ENCODE peak calls at places on chromosomes 16 and 17, in four cellular contexts. One of them, this sample, is unnamed.

GRCh38 chr16:17526956-17527355 is 56.2 kb upstream of the XYLT1 start:
- DNase-seq in T-helper 1 cell: no peak
- DNase-seq in mesothelial cell of epicardium: no peak
- DNase-seq in neural progenitor cell: no peak
- DNase-seq in this sample: no peak

GRCh38 chr17:76353004-76353598 is 615 bp downstream of the PRPSAP1 start:
- DNase-seq in neural progenitor cell: peak
- DNase-seq in mesothelial cell of epicardium: no peak
- DNase-seq in T-helper 1 cell: no peak
- DNase-seq in this sample: no peak

GRCh38 chr17:27244481-27245223 is 49.3 kb upstream of the WSB1 start:
- DNase-seq in neural progenitor cell: peak
- DNase-seq in mesothelial cell of epicardium: no peak
- DNase-seq in T-helper 1 cell: no peak
- DNase-seq in this sample: peak

GRCh38 chr16:29029168-29029994 is 44.5 kb downstream of the LAT start:
- DNase-seq in neural progenitor cell: peak
- DNase-seq in T-helper 1 cell: no peak
- DNase-seq in mesothelial cell of epicardium: no peak
- DNase-seq in this sample: peak

GRCh38 chr17:20313306-20313705 is 154.0 kb downstream of the LGALS9B start:
- DNase-seq in mesothelial cell of epicardium: no peak
- DNase-seq in neural progenitor cell: no peak
- DNase-seq in T-helper 1 cell: no peak
- DNase-seq in this sample: no peak

GRCh38 chr17:17179371-17179827 is 26.7 kb downstream of the PLD6 start:
- DNase-seq in mesothelial cell of epicardium: no peak
- DNase-seq in T-helper 1 cell: no peak
- DNase-seq in neural progenitor cell: no peak
- DNase-seq in this sample: no peak

GRCh38 chr17:19728114-19728495 is 11.7 kb upstream of the SLC47A2 start:
- DNase-seq in mesothelial cell of epicardium: no peak
- DNase-seq in neural progenitor cell: no peak
- DNase-seq in T-helper 1 cell: no peak
- DNase-seq in this sample: peak

GRCh38 chr17:82402865-82403264 is 15.3 kb upstream of the HEXD start:
- DNase-seq in mesothelial cell of epicardium: no peak
- DNase-seq in neural progenitor cell: no peak
- DNase-seq in T-helper 1 cell: no peak
- DNase-seq in this sample: no peak

GRCh38 chr16:87057291-87057881 is 259.8 kb downstream of the C16orf95 start:
- DNase-seq in T-helper 1 cell: no peak
- DNase-seq in neural progenitor cell: peak
- DNase-seq in mesothelial cell of epicardium: no peak
- DNase-seq in this sample: no peak

GRCh38 chr17:33469911-33470310 is 176.8 kb upstream of the ASIC2 start:
- DNase-seq in neural progenitor cell: no peak
- DNase-seq in T-helper 1 cell: no peak
- DNase-seq in mesothelial cell of epicardium: no peak
- DNase-seq in this sample: peak

GRCh38 chr16:52543654-52544053 is 3.3 kb downstream of the TOX3 start:
- DNase-seq in mesothelial cell of epicardium: no peak
- DNase-seq in neural progenitor cell: no peak
- DNase-seq in T-helper 1 cell: no peak
- DNase-seq in this sample: no peak

GRCh38 chr17:48809182-48809581 is 7.8 kb downstream of the TTLL6 start:
- DNase-seq in T-helper 1 cell: no peak
- DNase-seq in neural progenitor cell: no peak
- DNase-seq in mesothelial cell of epicardium: no peak
- DNase-seq in this sample: no peak

GRCh38 chr17:35286120-35286781 is 43.4 kb downstream of the SLFN5 start:
- DNase-seq in neural progenitor cell: no peak
- DNase-seq in mesothelial cell of epicardium: no peak
- DNase-seq in T-helper 1 cell: no peak
- DNase-seq in this sample: no peak

GRCh38 chr17:48472485-48473281 is 42.7 kb upstream of the SKAP1 start:
- DNase-seq in mesothelial cell of epicardium: no peak
- DNase-seq in T-helper 1 cell: no peak
- DNase-seq in neural progenitor cell: peak
- DNase-seq in this sample: peak

GRCh38 chr16:80144191-80144590 is 396.6 kb upstream of the DYNLRB2 start:
- DNase-seq in neural progenitor cell: no peak
- DNase-seq in mesothelial cell of epicardium: no peak
- DNase-seq in T-helper 1 cell: no peak
- DNase-seq in this sample: no peak

GRCh38 chr17:77905266-77905665 is 53.2 kb upstream of the TNRC6C start:
- DNase-seq in mesothelial cell of epicardium: no peak
- DNase-seq in T-helper 1 cell: no peak
- DNase-seq in neural progenitor cell: peak
- DNase-seq in this sample: no peak

GRCh38 chr16:67562918-67563707 is 787 bp downstream of the CTCF start:
- DNase-seq in neural progenitor cell: peak
- DNase-seq in mesothelial cell of epicardium: peak
- DNase-seq in T-helper 1 cell: peak
- DNase-seq in this sample: peak

GRCh38 chr16:12719972-12720371 is 83.7 kb downstream of the CPPED1 start:
- DNase-seq in T-helper 1 cell: no peak
- DNase-seq in mesothelial cell of epicardium: no peak
- DNase-seq in neural progenitor cell: no peak
- DNase-seq in this sample: no peak

GRCh38 chr17:77963441-77963840 is 4.9 kb downstream of the TNRC6C start:
- DNase-seq in mesothelial cell of epicardium: no peak
- DNase-seq in T-helper 1 cell: no peak
- DNase-seq in neural progenitor cell: peak
- DNase-seq in this sample: peak

GRCh38 chr17:59899099-59899498 is 6.2 kb downstream of the RPS6KB1 start:
- DNase-seq in T-helper 1 cell: no peak
- DNase-seq in mesothelial cell of epicardium: no peak
- DNase-seq in neural progenitor cell: no peak
- DNase-seq in this sample: no peak

GRCh38 chr17:63786961-63787711 is 13.2 kb downstream of the DDX42 start:
- DNase-seq in mesothelial cell of epicardium: no peak
- DNase-seq in T-helper 1 cell: no peak
- DNase-seq in neural progenitor cell: no peak
- DNase-seq in this sample: no peak

GRCh38 chr17:31724026-31724425 is 135.0 kb downstream of the COPRS start:
- DNase-seq in T-helper 1 cell: no peak
- DNase-seq in mesothelial cell of epicardium: no peak
- DNase-seq in neural progenitor cell: no peak
- DNase-seq in this sample: peak

GRCh38 chr16:46690281-46691178 is 1.1 kb downstream of the ORC6 start:
- DNase-seq in T-helper 1 cell: no peak
- DNase-seq in neural progenitor cell: peak
- DNase-seq in mesothelial cell of epicardium: no peak
- DNase-seq in this sample: peak

GRCh38 chr17:79925242-79925957 is 86.2 kb upstream of the CBX4 start:
- DNase-seq in T-helper 1 cell: no peak
- DNase-seq in neural progenitor cell: peak
- DNase-seq in mesothelial cell of epicardium: no peak
- DNase-seq in this sample: peak

GRCh38 chr17:74305865-74306654 is 20.0 kb upstream of the KIF19 start:
- DNase-seq in neural progenitor cell: peak
- DNase-seq in T-helper 1 cell: no peak
- DNase-seq in mesothelial cell of epicardium: no peak
- DNase-seq in this sample: no peak

GRCh38 chr17:2177235-2177811 is 122.4 kb downstream of the HIC1 start:
- DNase-seq in T-helper 1 cell: no peak
- DNase-seq in mesothelial cell of epicardium: no peak
- DNase-seq in neural progenitor cell: no peak
- DNase-seq in this sample: no peak

GRCh38 chr17:74199306-74200092 is 4.0 kb upstream of the RPL38 start:
- DNase-seq in mesothelial cell of epicardium: peak
- DNase-seq in neural progenitor cell: peak
- DNase-seq in T-helper 1 cell: no peak
- DNase-seq in this sample: no peak

GRCh38 chr17:81254955-81255717 is 16.0 kb downstream of the NDUFAF8 start:
- DNase-seq in mesothelial cell of epicardium: no peak
- DNase-seq in neural progenitor cell: peak
- DNase-seq in T-helper 1 cell: no peak
- DNase-seq in this sample: peak

GRCh38 chr17:62030264-62030663 is 34.8 kb downstream of the MED13 start:
- DNase-seq in T-helper 1 cell: no peak
- DNase-seq in mesothelial cell of epicardium: no peak
- DNase-seq in neural progenitor cell: no peak
- DNase-seq in this sample: no peak

GRCh38 chr17:74325743-74326379 is at the start of gene KIF19:
- DNase-seq in mesothelial cell of epicardium: no peak
- DNase-seq in neural progenitor cell: peak
- DNase-seq in T-helper 1 cell: peak
- DNase-seq in this sample: no peak

GRCh38 chr17:68290268-68290954 is 516 bp downstream of the SLC16A6 start:
- DNase-seq in T-helper 1 cell: peak
- DNase-seq in neural progenitor cell: peak
- DNase-seq in mesothelial cell of epicardium: no peak
- DNase-seq in this sample: no peak

GRCh38 chr16:11256657-11257130 is 690 bp upstream of the SOCS1 start:
- DNase-seq in mesothelial cell of epicardium: no peak
- DNase-seq in neural progenitor cell: peak
- DNase-seq in T-helper 1 cell: no peak
- DNase-seq in this sample: peak

GRCh38 chr17:79024901-79025737 is 1.1 kb downstream of the C1QTNF1 start:
- DNase-seq in T-helper 1 cell: no peak
- DNase-seq in mesothelial cell of epicardium: no peak
- DNase-seq in neural progenitor cell: no peak
- DNase-seq in this sample: no peak

GRCh38 chr17:33292184-33292980 is 713 bp downstream of the ASIC2 start:
- DNase-seq in T-helper 1 cell: no peak
- DNase-seq in neural progenitor cell: peak
- DNase-seq in mesothelial cell of epicardium: no peak
- DNase-seq in this sample: no peak

GRCh38 chr16:82240111-82240510 is 70.1 kb upstream of the MPHOSPH6 start:
- DNase-seq in T-helper 1 cell: no peak
- DNase-seq in mesothelial cell of epicardium: no peak
- DNase-seq in neural progenitor cell: no peak
- DNase-seq in this sample: no peak